ENCODE peak calls at places on chromosomes 5 and 9, in four cellular contexts. M is uterus, Y is fibroblast of lung, T is ovary. L is an unnamed sample.

GRCh38 chr5:122726990-122727616 is 47.8 kb upstream of the SNX2 start:
- DNase-seq in M (no peak), T (no peak), Y (peak), L (peak)

GRCh38 chr5:179747815-179748214 is 15.2 kb downstream of the MAML1 start:
- DNase-seq in T (no peak), Y (no peak), M (no peak), L (no peak)

GRCh38 chr5:180673371-180674252 is 24.2 kb upstream of the FLT4 start:
- DNase-seq in T (no peak), Y (no peak), M (no peak), L (no peak)

GRCh38 chr9:131402738-131403492 is 9.0 kb downstream of the PRRC2B start:
- DNase-seq in Y (peak), M (peak), T (peak), L (peak)

GRCh38 chr5:179867079-179867465 is 8.5 kb upstream of the MRNIP start:
- DNase-seq in T (no peak), Y (no peak), M (no peak), L (no peak)

GRCh38 chr5:174165406-174165805 is 119.9 kb downstream of the NSG2 start:
- DNase-seq in M (no peak), Y (no peak), T (no peak), L (no peak)

GRCh38 chr9:86405926-86406325 is 51.7 kb upstream of the TUT7 start:
- DNase-seq in M (peak), Y (peak), T (no peak), L (peak)

GRCh38 chr9:121299467-121300282 is 31.7 kb downstream of the GSN start:
- DNase-seq in T (peak), M (peak), Y (no peak), L (no peak)

GRCh38 chr9:31304576-31304975 is 1079.9 kb upstream of the ACO1 start:
- DNase-seq in M (no peak), T (no peak), Y (peak), L (no peak)

GRCh38 chr5:91401175-91401574 is 18.1 kb upstream of the ARRDC3 start:
- DNase-seq in Y (no peak), M (no peak), T (no peak), L (no peak)

GRCh38 chr5:176560364-176560763 is 11.2 kb downstream of the CDHR2 start:
- DNase-seq in T (no peak), Y (no peak), M (no peak), L (no peak)

GRCh38 chr5:116037236-116037822 is 5.1 kb downstream of the ARL14EPL start:
- DNase-seq in Y (peak), T (no peak), M (no peak), L (no peak)

GRCh38 chr5:116035123-116035522 is 2.9 kb downstream of the ARL14EPL start:
- DNase-seq in Y (no peak), T (no peak), M (no peak), L (no peak)

GRCh38 chr5:116032991-116033390 is 719 bp downstream of the ARL14EPL start:
- DNase-seq in T (no peak), Y (no peak), M (no peak), L (no peak)

GRCh38 chr5:116032094-116032517 is at the start of gene ARL14EPL:
- DNase-seq in T (peak), Y (peak), M (peak), L (peak)
- TF ChIP-seq CTCF in T (no peak), Y (peak), M (peak), L (peak)

GRCh38 chr5:104909803-104910202 is 1347.2 kb upstream of the NUDT12 start:
- DNase-seq in T (no peak), M (no peak), Y (no peak), L (no peak)

GRCh38 chr5:104913840-104914239 is 1351.3 kb upstream of the NUDT12 start:
- DNase-seq in M (no peak), T (no peak), Y (no peak), L (no peak)

GRCh38 chr5:104914536-104915070 is 1352.0 kb upstream of the NUDT12 start:
- DNase-seq in Y (no peak), T (no peak), M (no peak), L (no peak)
- TF ChIP-seq CTCF in Y (no peak), T (no peak), M (no peak), L (no peak)

GRCh38 chr5:80408976-80409926 is 1.4 kb downstream of the ZFYVE16 start:
- DNase-seq in M (no peak), Y (peak), T (no peak), L (no peak)

GRCh38 chr5:80406980-80407734 is 707 bp upstream of the ZFYVE16 start:
- DNase-seq in Y (peak), M (peak), T (peak), L (no peak)

GRCh38 chr5:80408475-80408875 is 611 bp downstream of the ZFYVE16 start:
- DNase-seq in T (peak), Y (peak), M (no peak), L (no peak)

GRCh38 chr5:80411589-80412219 is 3.8 kb downstream of the ZFYVE16 start:
- DNase-seq in M (no peak), Y (no peak), T (no peak), L (no peak)

GRCh38 chr5:80407735-80408474 is at the start of gene ZFYVE16:
- DNase-seq in M (peak), Y (peak), T (peak), L (peak)
- TF ChIP-seq CTCF in M (peak), Y (no peak), T (peak), L (peak)

DNA sequence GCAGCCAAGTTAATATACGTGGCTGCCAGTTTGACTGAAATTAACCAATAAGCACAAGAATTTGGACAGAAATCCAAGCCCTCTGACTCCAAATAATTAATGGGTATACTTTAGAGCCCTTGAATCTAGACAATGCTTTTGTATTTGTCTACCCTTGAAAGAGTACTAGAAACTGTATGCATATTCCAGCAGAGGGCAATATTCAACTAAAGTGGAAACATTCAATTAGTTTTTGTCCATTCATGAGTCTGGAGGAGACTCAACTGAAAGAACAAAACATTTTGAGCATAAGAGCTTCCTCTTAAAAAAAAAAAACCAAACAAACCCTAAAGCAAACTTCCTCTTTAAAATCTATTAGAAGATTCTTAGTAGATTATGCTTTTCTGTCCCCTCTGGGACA is 157.8 kb downstream of the ARHGEF28 start:
- DNase-seq in M (no peak), Y (peak), T (no peak), L (no peak)
- TF ChIP-seq CTCF in M (no peak), Y (peak), T (no peak), L (peak)

L was measured in AG09309.